ENCODE peak calls at places on chromosome 10, in ten cellular contexts. D is psoas muscle; A is NCI-H1048; F is body of pancreas; N is BE2C; T is stimulated activated CD8-positive, alpha-beta memory T cell treated with anti-CD3 and anti-CD28 coated beads, Interleukin-7, amount 100 ng/mL, for 1 hour; J is activated naive CD4-positive, alpha-beta T cell treated with anti-CD3 and anti-CD28 coated beads for 36 hours; Z is activated effector memory CD4-positive, alpha-beta T cell treated with Interleukin-2 at 50 U/mL for 16 hours; K is GM04503; P is naive B cell. U is an unnamed sample.

GRCh38 chr10:12113627-12114026 is 15.8 kb upstream of the SEC61A2 start:
- DNase-seq in D (no peak), A (no peak), F (no peak), N (no peak), T (no peak), J (no peak), Z (no peak), K (no peak), P (no peak), U (no peak)

GRCh38 chr10:132929953-132930640 is 12.3 kb downstream of the CFAP46 start:
- DNase-seq in D (peak; percentile 45), A (no peak), F (no peak), N (no peak), T (no peak), J (peak; percentile 56), Z (no peak), K (no peak), P (no peak), U (no peak)

GRCh38 chr10:86651021-86651471 is 3.3 kb upstream of the OPN4 start:
- DNase-seq in D (no peak), A (no peak), F (no peak), N (no peak), T (no peak), J (no peak), Z (no peak), K (no peak), P (no peak), U (no peak)

GRCh38 chr10:12419279-12419847 is 70.0 kb downstream of the CAMK1D start:
- DNase-seq in D (peak; percentile 65), A (no peak), F (peak; percentile 50), N (no peak), T (no peak), J (peak; percentile 90), Z (peak; percentile 33), K (peak; percentile 77), P (no peak), U (no peak)

GRCh38 chr10:32055478-32056135 is 618 bp downstream of the KIF5B start:
- DNase-seq in D (peak; percentile 79), A (no peak), F (peak; percentile 75), N (peak; percentile 61), T (no peak), J (peak; percentile 74), Z (peak; percentile 50), K (no peak), P (peak; percentile 73), U (peak; percentile 17)

GRCh38 chr10:52313350-52314006 is 603 bp upstream of the DKK1 start:
- DNase-seq in D (peak; percentile 28), A (no peak), F (peak; percentile 2), N (no peak), T (no peak), J (no peak), Z (no peak), K (no peak), P (no peak), U (no peak)

GRCh38 chr10:69287181-69287580 is 8.9 kb downstream of the HK1 start:
- DNase-seq in D (no peak), A (no peak), F (no peak), N (no peak), T (no peak), J (no peak), Z (no peak), K (no peak), P (no peak), U (no peak)

GRCh38 chr10:131178956-131179355 is 132.6 kb downstream of the TCERG1L start:
- DNase-seq in D (no peak), A (no peak), F (peak; percentile 78), N (no peak), T (no peak), J (no peak), Z (no peak), K (no peak), P (no peak), U (no peak)

GRCh38 chr10:118447478-118447877 is 105.4 kb upstream of the FAM204A start:
- DNase-seq in D (peak; percentile 82), A (no peak), F (peak; percentile 6), N (peak; percentile 18), T (no peak), J (no peak), Z (no peak), K (no peak), P (no peak), U (no peak)

GRCh38 chr10:1779796-1780195 is 42.5 kb upstream of the ADARB2 start:
- DNase-seq in D (no peak), A (no peak), F (no peak), N (no peak), T (no peak), J (no peak), Z (no peak), K (no peak), P (no peak), U (no peak)

GRCh38 chr10:18658301-18658991 is 785 bp upstream of the ARL5B start:
- DNase-seq in D (peak; percentile 47), A (no peak), F (peak; percentile 59), N (no peak), T (no peak), J (peak; percentile 13), Z (no peak), K (peak; percentile 39), P (no peak), U (no peak)

GRCh38 chr10:15433850-15434537 is 62.9 kb upstream of the FAM171A1 start:
- DNase-seq in D (no peak), A (no peak), F (peak; percentile 44), N (peak; percentile 28), T (no peak), J (peak; percentile 54), Z (no peak), K (peak; percentile 18), P (peak; percentile 24), U (peak; percentile 26)

GRCh38 chr10:49593564-49593875 is 16.6 kb upstream of the SLC18A3 start:
- DNase-seq in D (no peak), A (no peak), F (no peak), N (no peak), T (no peak), J (no peak), Z (no peak), K (no peak), P (no peak), U (no peak)

GRCh38 chr10:97714401-97715258 is 1.1 kb downstream of the MARVELD1 start:
- DNase-seq in D (peak; percentile 83), A (no peak), F (peak; percentile 48), N (peak; percentile 62), T (no peak), J (peak; percentile 31), Z (no peak), K (no peak), P (peak; percentile 43), U (no peak)

GRCh38 chr10:132709471-132709951 is 76.4 kb downstream of the NKX6-2 start:
- DNase-seq in D (peak; percentile 30), A (no peak), F (no peak), N (peak; percentile 10), T (no peak), J (no peak), Z (no peak), K (no peak), P (no peak), U (no peak)

GRCh38 chr10:19835952-19836351 is 19.7 kb downstream of the PLXDC2 start:
- DNase-seq in D (no peak), A (no peak), F (no peak), N (no peak), T (no peak), J (no peak), Z (no peak), K (no peak), P (no peak), U (no peak)

GRCh38 chr10:70198696-70199466 is 28.6 kb upstream of the SAR1A start:
- DNase-seq in D (no peak), A (no peak), F (no peak), N (no peak), T (no peak), J (peak; percentile 27), Z (no peak), K (no peak), P (no peak), U (no peak)

GRCh38 chr10:2978111-2978510 is 89.2 kb upstream of the PFKP start:
- DNase-seq in D (no peak), A (no peak), F (no peak), N (no peak), T (no peak), J (no peak), Z (no peak), K (no peak), P (peak; percentile 15), U (peak; percentile 60)

GRCh38 chr10:118698421-118698820 is 56.3 kb downstream of the CACUL1 start:
- DNase-seq in D (no peak), A (no peak), F (peak; percentile 28), N (peak; percentile 50), T (peak; percentile 50), J (peak; percentile 90), Z (peak; percentile 78), K (no peak), P (no peak), U (no peak)

GRCh38 chr10:90274721-90275468 is 573.5 kb downstream of the KIF20B start:
- DNase-seq in D (no peak), A (no peak), F (no peak), N (no peak), T (no peak), J (no peak), Z (no peak), K (no peak), P (no peak), U (no peak)

GRCh38 chr10:50417906-50418697 is 166.8 kb upstream of the ASAH2 start:
- DNase-seq in D (peak; percentile 86), A (no peak), F (peak; percentile 59), N (peak; percentile 23), T (peak; percentile 7), J (peak; percentile 58), Z (peak; percentile 26), K (peak; percentile 75), P (peak; percentile 22), U (no peak)

GRCh38 chr10:95513941-95514392 is 47.2 kb downstream of the SORBS1 start:
- DNase-seq in D (peak; percentile 76), A (no peak), F (peak; percentile 83), N (no peak), T (no peak), J (peak; percentile 8), Z (no peak), K (peak; percentile 25), P (no peak), U (no peak)

GRCh38 chr10:99537381-99538286 is 4.9 kb downstream of the NKX2-3 start:
- DNase-seq in D (no peak), A (no peak), F (no peak), N (no peak), T (no peak), J (no peak), Z (no peak), K (no peak), P (no peak), U (no peak)

GRCh38 chr10:43137971-43138756 is at the start of gene CSGALNACT2:
- DNase-seq in D (peak; percentile 92), A (peak; percentile 61), F (peak; percentile 86), N (peak; percentile 85), T (peak; percentile 79), J (peak; percentile 88), Z (peak; percentile 88), K (peak; percentile 56), P (peak; percentile 88), U (peak; percentile 49)

GRCh38 chr10:75245354-75246001 is 9.7 kb upstream of the COMTD1 start:
- DNase-seq in D (no peak), A (no peak), F (no peak), N (no peak), T (no peak), J (no peak), Z (no peak), K (no peak), P (no peak), U (no peak)

GRCh38 chr10:13636776-13637175 is 50.0 kb downstream of the PRPF18 start:
- DNase-seq in D (no peak), A (no peak), F (no peak), N (no peak), T (no peak), J (no peak), Z (no peak), K (no peak), P (no peak), U (no peak)

GRCh38 chr10:132703305-132704007 is 82.5 kb downstream of the NKX6-2 start:
- DNase-seq in D (peak; percentile 46), A (no peak), F (no peak), N (no peak), T (no peak), J (no peak), Z (no peak), K (no peak), P (no peak), U (no peak)

GRCh38 chr10:29635711-29636144 is 957 bp upstream of the SVIL start:
- DNase-seq in D (peak; percentile 64), A (no peak), F (no peak), N (no peak), T (no peak), J (no peak), Z (peak; percentile 23), K (no peak), P (no peak), U (no peak)